ENCODE peak calls at places on chromosome 13, in six cellular contexts. M is heart right ventricle, K is Calu3, V is NCI-H1092, Y is amygdala, D is HTR-8/SVneo. O is an unnamed sample.

GRCh38 chr13:32125746-32126145 is 94.2 kb downstream of the FRY start:
- DNase-seq in M (no peak), K (no peak), V (no peak), Y (no peak), D (no peak), O (no peak)

GRCh38 chr13:98910501-98910951 is 67.3 kb downstream of the DOCK9 start:
- DNase-seq in M (peak), K (peak), V (no peak), Y (no peak), D (peak), O (no peak)

GRCh38 chr13:99013951-99014350 is 36.1 kb upstream of the DOCK9 start:
- DNase-seq in M (no peak), K (no peak), V (no peak), Y (no peak), D (no peak), O (no peak)

GRCh38 chr13:33690321-33690720 is 127.6 kb upstream of the RFC3 start:
- DNase-seq in M (no peak), K (no peak), V (no peak), Y (no peak), D (no peak), O (no peak)

GRCh38 chr13:52600666-52601065 is 41.6 kb upstream of the HNRNPA1L2 start:
- DNase-seq in M (no peak), K (no peak), V (no peak), Y (no peak), D (no peak), O (no peak)

GRCh38 chr13:96248103-96248502 is 158.2 kb downstream of the HS6ST3 start:
- DNase-seq in M (no peak), K (no peak), V (no peak), Y (no peak), D (no peak), O (no peak)

GRCh38 chr13:98504371-98504963 is 72.4 kb downstream of the STK24 start:
- DNase-seq in M (no peak), K (no peak), V (no peak), Y (no peak), D (no peak), O (no peak)

GRCh38 chr13:22229916-22230315 is 559.0 kb downstream of the FGF9 start:
- DNase-seq in M (no peak), K (no peak), V (no peak), Y (no peak), D (no peak), O (no peak)

GRCh38 chr13:46773556-46773955 is 23.4 kb downstream of the ESD start:
- DNase-seq in M (no peak), K (no peak), V (no peak), Y (no peak), D (no peak), O (no peak)

GRCh38 chr13:20182231-20182846 is 10.4 kb downstream of the GJB2 start:
- DNase-seq in M (no peak), K (peak), V (peak), Y (no peak), D (peak), O (peak)

GRCh38 chr13:87671031-87671823 is at the start of gene SLITRK5:
- DNase-seq in M (peak), K (no peak), V (peak), Y (peak), D (peak), O (peak)

GRCh38 chr13:113402471-113403254 is 38.7 kb upstream of the GRTP1 start:
- DNase-seq in M (peak), K (no peak), V (no peak), Y (no peak), D (no peak), O (no peak)

GRCh38 chr13:64819081-64819480 is 2411.1 kb downstream of the PCDH9 start:
- DNase-seq in M (no peak), K (no peak), V (no peak), Y (no peak), D (no peak), O (no peak)

GRCh38 chr13:67101730-67102467 is 128.2 kb downstream of the PCDH9 start:
- DNase-seq in M (no peak), K (no peak), V (no peak), Y (no peak), D (no peak), O (no peak)

GRCh38 chr13:106297283-106297682 is 238.2 kb downstream of the EFNB2 start:
- DNase-seq in M (no peak), K (no peak), V (no peak), Y (no peak), D (no peak), O (no peak)

GRCh38 chr13:97120976-97121375 is 101.2 kb upstream of the MBNL2 start:
- DNase-seq in M (no peak), K (no peak), V (no peak), Y (no peak), D (no peak), O (no peak)

GRCh38 chr13:60114499-60115028 is 49.2 kb downstream of the DIAPH3 start:
- DNase-seq in M (no peak), K (no peak), V (no peak), Y (no peak), D (no peak), O (no peak)

GRCh38 chr13:26847281-26847680 is 86.7 kb upstream of the GPR12 start:
- DNase-seq in M (no peak), K (no peak), V (no peak), Y (no peak), D (no peak), O (no peak)

GRCh38 chr13:106357198-106357597 is 178.3 kb downstream of the EFNB2 start:
- DNase-seq in M (no peak), K (no peak), V (no peak), Y (no peak), D (no peak), O (no peak)

GRCh38 chr13:73870970-73871935 is 263.0 kb downstream of the KLF12 start:
- DNase-seq in M (peak), K (no peak), V (no peak), Y (no peak), D (peak), O (peak)

GRCh38 chr13:35723061-35723461 is 246.6 kb upstream of the MAB21L1 start:
- DNase-seq in M (peak), K (no peak), V (no peak), Y (no peak), D (no peak), O (no peak)

GRCh38 chr13:110109910-110110309 is 197.0 kb downstream of the COL4A1 start:
- DNase-seq in M (peak), K (no peak), V (no peak), Y (no peak), D (no peak), O (no peak)

GRCh38 chr13:89930861-89931260 is 1416.6 kb upstream of the MIR17HG start:
- DNase-seq in M (no peak), K (no peak), V (no peak), Y (no peak), D (no peak), O (no peak)

GRCh38 chr13:94712287-94712811 is at the start of gene SOX21:
- DNase-seq in M (no peak), K (no peak), V (no peak), Y (peak), D (no peak), O (no peak)

GRCh38 chr13:92901739-92902138 is 324.9 kb upstream of the GPC6 start:
- DNase-seq in M (no peak), K (no peak), V (no peak), Y (no peak), D (no peak), O (no peak)

GRCh38 chr13:99281811-99282263 is 23.7 kb upstream of the GPR18 start:
- DNase-seq in M (peak), K (no peak), V (no peak), Y (no peak), D (no peak), O (peak)

GRCh38 chr13:28922341-28922740 is 102.2 kb downstream of the MTUS2 start:
- DNase-seq in M (no peak), K (no peak), V (no peak), Y (no peak), D (no peak), O (no peak)

GRCh38 chr13:69565334-69565733 is 542.3 kb upstream of the ATXN8OS start:
- DNase-seq in M (no peak), K (peak), V (no peak), Y (no peak), D (peak), O (peak)

GRCh38 chr13:41224113-41225110 is 30.0 kb upstream of the KBTBD7 start:
- DNase-seq in M (no peak), K (no peak), V (no peak), Y (no peak), D (peak), O (no peak)

GRCh38 chr13:51435002-51435578 is 17.7 kb downstream of the INTS6 start:
- DNase-seq in M (no peak), K (no peak), V (no peak), Y (no peak), D (peak), O (no peak)

GRCh38 chr13:100128373-100128772 is 39.5 kb downstream of the PCCA start:
- DNase-seq in M (no peak), K (no peak), V (no peak), Y (no peak), D (peak), O (no peak)

GRCh38 chr13:26760835-26761582 is 423 bp upstream of the GPR12 start:
- DNase-seq in M (no peak), K (peak), V (no peak), Y (no peak), D (no peak), O (no peak)

GRCh38 chr13:40190656-40191100 is 475.8 kb downstream of the FOXO1 start:
- DNase-seq in M (no peak), K (peak), V (no peak), Y (peak), D (peak), O (peak)

GRCh38 chr13:113588394-113589111 is 4.0 kb downstream of the TFDP1 start:
- DNase-seq in M (no peak), K (no peak), V (no peak), Y (no peak), D (no peak), O (no peak)

GRCh38 chr13:108121406-108121805 is 93.9 kb downstream of the LIG4 start:
- DNase-seq in M (no peak), K (no peak), V (no peak), Y (no peak), D (no peak), O (no peak)

GRCh38 chr13:46154136-46154854 is 27.7 kb downstream of the LCP1 start:
- DNase-seq in M (no peak), K (no peak), V (no peak), Y (no peak), D (no peak), O (no peak)

GRCh38 chr13:48819376-48819775 is 156.3 kb upstream of the FNDC3A start:
- DNase-seq in M (no peak), K (no peak), V (no peak), Y (no peak), D (no peak), O (no peak)

GRCh38 chr13:35481777-35482176 is 5.3 kb upstream of the MAB21L1 start:
- DNase-seq in M (no peak), K (no peak), V (no peak), Y (no peak), D (no peak), O (no peak)

O was measured in trophoblast cell.